ENCODE peak calls at places on chromosome 9, in nine cellular contexts. Z is stimulated activated naive B cell treated with anti-CD40 and anti-IgM and Interleukin-4, amounts not matched to agents 10 μg/mL and 1 μg/mL and 100 μg/mL, for 72 hours; V is mesothelial cell of epicardium; X is transverse colon; L is AG04449; K is astrocyte; U is HCT116; M is NCI-H1694; D is stimulated activated CD8-positive, alpha-beta memory T cell treated with anti-CD3 and anti-CD28 coated beads, Interleukin-12 subunit alpha, Interleukin-12 subunit beta, amount 100 ng/mL, for 1 hour. R is an unnamed sample.
A peak's percentile ranks its signal among the peaks of the same experiment; 100 is the strongest.

GRCh38 chr9:20683351-20684034 is 566 bp upstream of the FOCAD start:
- DNase-seq in K (peak; percentile 72), D (peak; percentile 2), L (no peak), U (peak; percentile 18), Z (peak; percentile 9), M (peak; percentile 11), X (peak; percentile 57), V (no peak), R (peak; percentile 50)

GRCh38 chr9:134168731-134169130 is 4.4 kb upstream of the RNU6ATAC start:
- DNase-seq in M (no peak), V (no peak), L (no peak), D (no peak), U (no peak), Z (no peak), X (no peak), K (no peak), R (no peak)

GRCh38 chr9:91391426-91392217 is 29.9 kb upstream of the AUH start:
- DNase-seq in L (no peak), D (no peak), Z (no peak), X (no peak), K (no peak), V (no peak), U (no peak), M (no peak), R (no peak)

GRCh38 chr9:21465859-21466518 is 16.1 kb downstream of the IFNE start:
- DNase-seq in V (no peak), U (peak; percentile 61), X (no peak), M (peak; percentile 3), K (no peak), D (no peak), L (no peak), Z (no peak), R (peak; percentile 3)

GRCh38 chr9:129551393-129551973 is 69.4 kb downstream of the C9orf50 start:
- DNase-seq in V (no peak), K (no peak), L (no peak), U (no peak), X (no peak), D (no peak), Z (no peak), M (no peak), R (no peak)

GRCh38 chr9:21741151-21741550 is 61.3 kb upstream of the MTAP start:
- DNase-seq in K (peak; percentile 65), U (no peak), L (no peak), Z (no peak), X (no peak), D (no peak), M (no peak), V (no peak), R (no peak)

GRCh38 chr9:91690540-91691249 is 259.3 kb downstream of the ROR2 start:
- DNase-seq in X (no peak), D (no peak), K (no peak), M (no peak), L (no peak), U (no peak), Z (no peak), V (no peak), R (no peak)

GRCh38 chr9:105656131-105656921 is 5.9 kb upstream of the TAL2 start:
- DNase-seq in D (no peak), K (no peak), L (no peak), M (no peak), Z (peak; percentile 4), V (no peak), U (no peak), X (peak; percentile 45), R (peak; percentile 76)

GRCh38 chr9:33179298-33179697 is 12.2 kb upstream of the B4GALT1 start:
- DNase-seq in Z (no peak), U (no peak), M (no peak), D (no peak), V (no peak), K (no peak), X (no peak), L (no peak), R (no peak)

GRCh38 chr9:18822850-18823249 is 210.2 kb downstream of the SAXO1 start:
- DNase-seq in M (no peak), Z (no peak), L (no peak), X (peak; percentile 24), U (no peak), D (no peak), V (no peak), K (no peak), R (no peak)

GRCh38 chr9:128159073-128159783 is 837 bp upstream of the BBLN start:
- DNase-seq in M (peak; percentile 10), K (no peak), D (no peak), L (no peak), X (peak; percentile 39), V (no peak), U (peak; percentile 18), Z (peak; percentile 36), R (no peak)

GRCh38 chr9:127506117-127506813 is 55.0 kb downstream of the LRSAM1 start:
- DNase-seq in D (no peak), X (no peak), U (no peak), V (no peak), Z (no peak), M (no peak), K (no peak), L (no peak), R (no peak)

GRCh38 chr9:131179561-131180219 is 54.3 kb downstream of the NUP214 start:
- DNase-seq in M (no peak), D (no peak), Z (no peak), K (peak; percentile 95), U (no peak), X (no peak), V (no peak), L (peak; percentile 80), R (no peak)

GRCh38 chr9:113646946-113647914 is 183.7 kb downstream of the RGS3 start:
- DNase-seq in Z (no peak), V (no peak), X (no peak), K (no peak), U (no peak), D (no peak), M (no peak), L (no peak), R (no peak)

GRCh38 chr9:93114984-93115335 is 18.9 kb downstream of the CARD19 start:
- DNase-seq in X (no peak), K (no peak), L (no peak), D (no peak), U (no peak), M (no peak), Z (no peak), V (no peak), R (no peak)

GRCh38 chr9:96022445-96023031 is 147.0 kb downstream of the ERCC6L2 start:
- DNase-seq in Z (no peak), L (no peak), M (no peak), V (no peak), X (peak; percentile 36), D (no peak), K (no peak), U (no peak), R (no peak)

GRCh38 chr9:109555215-109555614 is 57.1 kb upstream of the PTPN3 start:
- DNase-seq in K (no peak), X (no peak), M (no peak), L (no peak), D (no peak), U (no peak), V (no peak), Z (no peak), R (no peak)

GRCh38 chr9:36092509-36093215 is 43.9 kb upstream of the GLIPR2 start:
- DNase-seq in L (no peak), M (no peak), X (peak; percentile 28), V (no peak), D (no peak), Z (peak; percentile 24), U (no peak), K (no peak), R (no peak)

GRCh38 chr9:135851748-135852147 is 55.6 kb downstream of the CAMSAP1 start:
- DNase-seq in X (no peak), V (no peak), L (no peak), U (no peak), K (no peak), M (no peak), D (no peak), Z (no peak), R (no peak)

GRCh38 chr9:91992636-91993035 is 42.6 kb upstream of the ROR2 start:
- DNase-seq in L (no peak), M (no peak), Z (no peak), U (no peak), K (no peak), D (no peak), X (no peak), V (no peak), R (peak; percentile 25)

GRCh38 chr9:21995652-21996275 is 1.2 kb downstream of the CDKN2B-AS1 start:
- DNase-seq in L (no peak), X (peak; percentile 45), D (no peak), K (peak; percentile 50), U (no peak), M (no peak), Z (peak; percentile 41), V (peak; percentile 32), R (no peak)

GRCh38 chr9:128909859-128910258 is 10.9 kb upstream of the PHYHD1 start:
- DNase-seq in Z (no peak), V (no peak), K (no peak), D (no peak), L (no peak), X (no peak), U (no peak), M (no peak), R (no peak)

GRCh38 chr9:110443146-110443877 is 105.6 kb upstream of the TXNDC8 start:
- DNase-seq in X (no peak), Z (no peak), L (peak; percentile 37), D (no peak), V (no peak), U (no peak), K (peak; percentile 70), M (peak; percentile 85), R (peak; percentile 86)

R was measured in NCI-H524.